ENCODE peak calls at places on chromosomes 12 and 14, in five cellular contexts. M, E, V, T and P are unnamed samples.

GRCh38 chr12:66739266-66739665 is 60.4 kb upstream of the GRIP1 start:
- DNase-seq in M (no peak), E (no peak), V (peak; percentile 0), T (no peak), P (no peak)

GRCh38 chr12:110582286-110583136 is 607 bp downstream of the PPTC7 start:
- DNase-seq in M (no peak), E (no peak), V (peak; percentile 52), T (peak; percentile 74), P (no peak)

GRCh38 chr12:91722072-91722471 is 423.6 kb downstream of the BTG1 start:
- DNase-seq in M (no peak), E (peak; percentile 41), V (peak; percentile 17), T (peak; percentile 1), P (no peak)

GRCh38 chr12:125143491-125143890 is 78.3 kb downstream of the AACS start:
- DNase-seq in M (no peak), E (no peak), V (peak; percentile 24), T (peak; percentile 67), P (no peak)

GRCh38 chr14:104979758-104980591 is 1.8 kb upstream of the AHNAK2 start:
- DNase-seq in M (no peak), E (no peak), V (peak; percentile 67), T (no peak), P (no peak)

GRCh38 chr12:84874125-84874824 is 38.3 kb downstream of the SLC6A15 start:
- DNase-seq in M (peak; percentile 38), E (peak; percentile 30), V (peak; percentile 25), T (peak; percentile 77), P (no peak)

GRCh38 chr12:1350934-1351240 is 243.5 kb downstream of the FBXL14 start:
- DNase-seq in M (no peak), E (no peak), V (peak; percentile 42), T (peak; percentile 11), P (no peak)

GRCh38 chr14:30194769-30195168 is 267.1 kb upstream of the PRKD1 start:
- DNase-seq in M (no peak), E (no peak), V (peak; percentile 95), T (peak; percentile 85), P (no peak)

GRCh38 chr12:55845785-55846496 is 3.2 kb upstream of the MMP19 start:
- DNase-seq in M (no peak), E (no peak), V (no peak), T (peak; percentile 59), P (no peak)

DNA sequence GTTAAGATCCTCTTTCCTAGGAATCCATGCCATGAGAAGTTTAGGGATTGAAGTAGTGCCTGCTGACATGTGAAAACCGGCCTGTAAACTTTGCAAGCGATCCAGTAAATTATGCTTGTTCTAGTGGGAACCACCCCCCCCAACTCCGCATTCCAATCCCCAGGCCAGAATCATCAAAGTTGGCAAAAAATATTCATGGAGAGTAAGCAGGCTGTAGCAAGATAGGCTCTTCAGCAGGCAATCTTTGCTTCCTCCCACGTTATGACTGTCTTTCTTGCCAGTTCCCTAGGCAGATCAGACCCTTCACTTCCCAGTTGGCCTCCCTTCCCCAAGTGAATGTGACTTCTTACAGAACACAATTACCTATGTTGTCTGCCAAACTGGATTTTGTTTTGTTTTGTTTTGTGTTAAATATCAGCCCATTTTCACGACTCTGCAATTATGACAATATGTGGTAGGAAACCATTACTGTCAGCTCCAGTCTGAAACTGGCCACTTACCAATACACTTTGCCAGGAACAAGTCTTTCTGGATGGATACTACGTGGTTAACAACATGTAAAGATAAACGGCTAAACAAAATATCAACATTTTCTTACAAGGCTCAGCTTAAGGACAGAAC is 1.1 kb upstream of the PTGER2 start:
- DNase-seq in M (no peak), E (no peak), V (peak; percentile 43), T (peak; percentile 35), P (no peak)
- TF ChIP-seq EZH2 in M (no peak), E (no peak), V (no peak), T (no peak), P (no peak)

DNA sequence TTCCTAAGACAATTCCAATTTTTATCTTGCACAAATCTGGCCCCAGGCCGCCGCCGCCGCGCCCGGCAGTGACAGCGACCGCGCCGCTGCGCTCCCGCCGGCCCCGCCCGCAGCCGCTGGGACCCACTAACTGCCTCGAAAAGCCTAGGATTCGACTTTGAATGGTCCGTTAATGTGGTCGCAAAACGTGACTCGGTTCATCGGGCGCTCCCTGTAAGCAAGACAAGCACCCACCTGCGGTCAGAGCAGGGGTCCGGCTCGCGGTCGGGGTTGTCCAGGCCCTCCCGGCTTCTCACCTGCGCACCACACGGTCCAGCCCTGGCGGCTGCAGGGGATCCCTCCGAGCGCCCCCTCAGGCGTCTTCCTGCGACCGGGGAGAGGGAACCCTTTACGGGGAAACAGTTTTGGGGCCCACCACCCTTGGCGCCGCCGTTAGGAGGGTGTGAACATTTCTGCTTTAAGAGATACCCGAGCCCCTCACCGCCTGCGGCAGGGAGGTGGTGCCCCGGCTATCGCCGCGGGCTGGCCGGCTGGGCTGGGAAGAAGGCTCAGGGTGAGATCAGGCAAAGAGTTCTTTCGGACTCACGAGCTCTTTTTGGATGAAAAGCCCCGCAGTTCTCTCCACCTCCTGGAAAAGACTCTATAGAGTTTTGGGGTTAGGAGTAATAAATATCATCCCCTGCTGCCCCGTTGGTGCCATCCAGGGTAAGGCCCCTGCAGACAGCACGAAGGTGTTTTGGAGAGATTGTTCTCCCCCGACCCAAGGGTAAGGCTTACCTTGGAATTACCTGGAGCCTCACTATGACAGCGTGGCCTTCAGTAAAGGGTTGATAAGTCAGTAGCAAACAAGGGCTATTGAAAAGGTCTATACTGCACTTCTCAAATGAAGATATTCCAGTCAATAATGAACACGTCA is 13.6 kb upstream of the FOXJ2 start:
- DNase-seq in M (peak; percentile 43), E (no peak), V (peak; percentile 16), T (no peak), P (no peak)
- H3K9ac ChIP-seq in M (no peak overlapping the region), E (no peak overlapping the region), V (no peak overlapping the region), T (no peak overlapping the region), P (no peak overlapping the region)

GRCh38 chr12:94586589-94587259 is 63.6 kb downstream of the TMCC3 start:
- DNase-seq in M (no peak), E (no peak), V (peak; percentile 76), T (peak; percentile 18), P (no peak)

GRCh38 chr12:94585624-94586023 is 64.7 kb downstream of the TMCC3 start:
- DNase-seq in M (no peak), E (no peak), V (no peak), T (no peak), P (no peak)

GRCh38 chr12:94589591-94590001 is 60.8 kb downstream of the TMCC3 start:
- DNase-seq in M (no peak), E (peak; percentile 81), V (no peak), T (no peak), P (no peak)

GRCh38 chr12:94588271-94588785 is 62.0 kb downstream of the TMCC3 start:
- DNase-seq in M (no peak), E (no peak), V (no peak), T (no peak), P (no peak)

DNA sequence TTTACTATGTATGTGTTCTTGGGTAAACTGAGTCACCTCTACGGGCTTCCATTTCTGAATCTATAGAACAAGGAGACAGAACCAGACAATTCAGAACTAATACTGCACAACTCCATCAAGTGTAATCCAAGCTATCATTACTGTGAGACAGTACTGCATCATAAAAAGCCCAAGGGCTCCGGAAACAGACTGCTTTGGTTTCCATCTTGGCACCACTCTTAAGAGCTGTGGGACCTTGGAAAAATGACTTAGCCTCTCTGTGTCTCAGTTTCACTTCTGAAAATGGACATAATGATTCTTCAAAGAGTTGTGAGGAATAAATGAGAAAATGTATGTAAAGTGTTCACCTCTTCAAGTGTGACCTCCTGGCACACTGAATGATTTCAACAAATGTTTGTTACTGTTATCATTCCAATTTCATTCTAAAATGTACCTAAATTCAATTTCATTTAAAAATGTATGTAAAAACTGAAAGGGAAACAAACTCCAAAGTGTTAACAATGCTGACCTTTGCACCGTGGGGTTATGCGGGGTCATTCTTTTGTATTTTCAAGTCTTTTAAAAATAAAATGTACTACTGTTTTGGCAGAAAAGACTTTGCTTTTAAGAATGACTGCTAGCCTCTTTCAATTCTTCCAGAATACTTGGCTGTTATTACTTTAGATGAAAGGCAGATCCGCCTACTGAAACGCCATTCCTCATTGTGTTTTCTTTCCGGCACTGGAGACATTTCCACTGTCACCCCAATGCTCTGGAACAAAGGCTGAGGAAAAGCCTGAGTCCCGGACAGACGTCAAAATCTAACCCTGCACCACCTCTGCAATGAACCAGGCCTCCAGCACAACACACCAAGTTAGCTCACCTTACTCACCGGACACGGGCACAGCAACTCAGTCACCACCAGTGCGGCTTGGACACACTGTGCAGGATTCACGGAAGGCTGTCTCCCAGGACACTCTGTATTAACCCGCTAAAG is 62.8 kb downstream of the TMCC3 start:
- DNase-seq in M (no peak), E (no peak), V (no peak), T (no peak), P (no peak)
- TF ChIP-seq EZH2 in M (no peak), E (no peak), V (no peak), T (no peak), P (no peak)

GRCh38 chr12:89762498-89763170 is 54.0 kb upstream of the ATP2B1 start:
- DNase-seq in M (no peak), E (no peak), V (no peak), T (no peak), P (no peak)
- H3K9ac ChIP-seq in M (no peak overlapping the region), E (no peak overlapping the region), V (no peak overlapping the region), T (no peak overlapping the region), P (no peak overlapping the region)